ENCODE peak calls at places on chromosome 15, in nine cellular contexts. X is right atrium auricular region; A is thyroid gland; Z is left kidney; K is activated CD8-positive, alpha-beta memory T cell treated with anti-CD3 and anti-CD28 coated beads for 1 hour; I is heart right ventricle; H is GM23338; J is esophagus squamous epithelium; O is HEK293T. D is an unnamed sample.

GRCh38 chr15:40110866-40111550 is 2.3 kb upstream of the BMF start:
- DNase-seq in X (no peak), A (no peak), Z (no peak), K (no peak), I (no peak), H (peak), J (no peak), O (no peak), D (no peak)

GRCh38 chr15:68536331-68537095 is 42.3 kb upstream of the CORO2B start:
- DNase-seq in X (peak), A (no peak), Z (no peak), K (no peak), I (no peak), H (no peak), J (no peak), O (no peak), D (no peak)

GRCh38 chr15:76199106-76200082 is 111.9 kb downstream of the ETFA start:
- DNase-seq in X (peak), A (no peak), Z (no peak), K (no peak), I (peak), H (no peak), J (no peak), O (no peak), D (peak)

GRCh38 chr15:100759116-100759515 is 120.5 kb upstream of the ALDH1A3 start:
- DNase-seq in X (no peak), A (no peak), Z (no peak), K (no peak), I (no peak), H (no peak), J (no peak), O (no peak), D (no peak)

GRCh38 chr15:81362790-81363189 is 11.2 kb downstream of the TMC3 start:
- DNase-seq in X (no peak), A (no peak), Z (no peak), K (no peak), I (no peak), H (no peak), J (no peak), O (no peak), D (no peak)

GRCh38 chr15:62649793-62650420 is 392.6 kb upstream of the TPM1 start:
- DNase-seq in X (no peak), A (peak), Z (peak), K (no peak), I (peak), H (no peak), J (no peak), O (no peak), D (no peak)

GRCh38 chr15:76866008-76866407 is 39.1 kb downstream of the SCAPER start:
- DNase-seq in X (no peak), A (no peak), Z (no peak), K (no peak), I (peak), H (no peak), J (no peak), O (no peak), D (peak)

GRCh38 chr15:67173786-67174185 is 80.7 kb downstream of the AAGAB start:
- DNase-seq in X (no peak), A (no peak), Z (no peak), K (no peak), I (no peak), H (no peak), J (no peak), O (no peak), D (no peak)

GRCh38 chr15:78303729-78304486 is 4.5 kb upstream of the SKIC8 start:
- DNase-seq in X (no peak), A (no peak), Z (no peak), K (no peak), I (no peak), H (peak), J (no peak), O (no peak), D (no peak)

GRCh38 chr15:38266247-38266996 is 13.8 kb downstream of the SPRED1 start:
- DNase-seq in X (no peak), A (peak), Z (no peak), K (no peak), I (no peak), H (no peak), J (no peak), O (no peak), D (no peak)

GRCh38 chr15:100306098-100306497 is 35.7 kb downstream of the ADAMTS17 start:
- DNase-seq in X (no peak), A (no peak), Z (no peak), K (no peak), I (no peak), H (no peak), J (no peak), O (no peak), D (no peak)

GRCh38 chr15:22871481-22872076 is 33.1 kb downstream of the NIPA2 start:
- DNase-seq in X (no peak), A (no peak), Z (no peak), K (no peak), I (no peak), H (no peak), J (no peak), O (no peak), D (no peak)

GRCh38 chr15:38536201-38536676 is 28.4 kb downstream of the RASGRP1 start:
- DNase-seq in X (peak), A (peak), Z (no peak), K (no peak), I (no peak), H (no peak), J (no peak), O (no peak), D (peak)

GRCh38 chr15:58115692-58116091 is 22.5 kb upstream of the AQP9 start:
- DNase-seq in X (no peak), A (no peak), Z (peak), K (no peak), I (no peak), H (peak), J (no peak), O (peak), D (no peak)

GRCh38 chr15:98565566-98565965 is 82.8 kb upstream of the IGF1R start:
- DNase-seq in X (no peak), A (no peak), Z (peak), K (no peak), I (no peak), H (no peak), J (no peak), O (no peak), D (no peak)

GRCh38 chr15:27175479-27176153 is 204.6 kb downstream of the GABRG3 start:
- DNase-seq in X (no peak), A (no peak), Z (no peak), K (no peak), I (no peak), H (peak), J (no peak), O (no peak), D (no peak)

GRCh38 chr15:80275946-80276345 is 23.9 kb upstream of the CTXND1 start:
- DNase-seq in X (no peak), A (no peak), Z (no peak), K (no peak), I (no peak), H (no peak), J (no peak), O (no peak), D (no peak)

GRCh38 chr15:98724495-98724894 is 76.2 kb downstream of the IGF1R start:
- DNase-seq in X (no peak), A (no peak), Z (no peak), K (no peak), I (no peak), H (no peak), J (no peak), O (no peak), D (no peak)

GRCh38 chr15:70271422-70272088 is 173.8 kb upstream of the TLE3 start:
- DNase-seq in X (peak), A (peak), Z (no peak), K (no peak), I (no peak), H (no peak), J (no peak), O (peak), D (no peak)

GRCh38 chr15:85941186-85941855 is 138.3 kb upstream of the AGBL1 start:
- DNase-seq in X (no peak), A (no peak), Z (no peak), K (no peak), I (no peak), H (no peak), J (no peak), O (peak), D (peak)

GRCh38 chr15:55742498-55742926 is 440 bp downstream of the PRTG start:
- DNase-seq in X (no peak), A (peak), Z (peak), K (no peak), I (peak), H (peak), J (no peak), O (no peak), D (peak)

GRCh38 chr15:38127306-38127731 is 125.3 kb upstream of the SPRED1 start:
- DNase-seq in X (no peak), A (no peak), Z (no peak), K (no peak), I (no peak), H (no peak), J (no peak), O (no peak), D (no peak)

GRCh38 chr15:91308855-91309254 is 208.8 kb downstream of the SV2B start:
- DNase-seq in X (no peak), A (no peak), Z (no peak), K (no peak), I (no peak), H (no peak), J (no peak), O (no peak), D (no peak)

GRCh38 chr15:62099171-62099601 is 32.4 kb downstream of the C2CD4A start:
- DNase-seq in X (no peak), A (no peak), Z (no peak), K (no peak), I (no peak), H (no peak), J (no peak), O (no peak), D (no peak)

GRCh38 chr15:98881526-98882517 is 125.8 kb downstream of the PGPEP1L start:
- DNase-seq in X (no peak), A (no peak), Z (peak), K (no peak), I (no peak), H (peak), J (no peak), O (peak), D (no peak)

GRCh38 chr15:68618339-68619302 is 39.8 kb downstream of the CORO2B start:
- DNase-seq in X (no peak), A (no peak), Z (no peak), K (no peak), I (no peak), H (no peak), J (no peak), O (no peak), D (no peak)

GRCh38 chr15:25849431-25849921 is 13.7 kb downstream of the ATP10A start:
- DNase-seq in X (no peak), A (no peak), Z (peak), K (no peak), I (peak), H (peak), J (no peak), O (no peak), D (no peak)

GRCh38 chr15:87844031-87844430 is 412.5 kb downstream of the NTRK3 start:
- DNase-seq in X (no peak), A (no peak), Z (peak), K (no peak), I (no peak), H (no peak), J (no peak), O (no peak), D (no peak)

GRCh38 chr15:35243758-35244157 is 158.7 kb upstream of the NANOGP8 start:
- DNase-seq in X (no peak), A (no peak), Z (no peak), K (no peak), I (no peak), H (no peak), J (no peak), O (no peak), D (no peak)

GRCh38 chr15:70794596-70795310 is 31.4 kb upstream of the UACA start:
- DNase-seq in X (no peak), A (no peak), Z (no peak), K (no peak), I (no peak), H (no peak), J (no peak), O (no peak), D (no peak)

GRCh38 chr15:69034352-69034751 is 19.9 kb downstream of the NOX5 start:
- DNase-seq in X (no peak), A (no peak), Z (no peak), K (no peak), I (no peak), H (no peak), J (no peak), O (no peak), D (no peak)

GRCh38 chr15:94582368-94582767 is 351.0 kb downstream of the MCTP2 start:
- DNase-seq in X (no peak), A (no peak), Z (peak), K (no peak), I (peak), H (peak), J (no peak), O (peak), D (no peak)

GRCh38 chr15:90211440-90212168 is 10.5 kb downstream of the SEMA4B start:
- DNase-seq in X (no peak), A (no peak), Z (no peak), K (no peak), I (no peak), H (no peak), J (no peak), O (no peak), D (no peak)

GRCh38 chr15:63191895-63192603 is 2.6 kb downstream of the RAB8B start:
- DNase-seq in X (peak), A (no peak), Z (no peak), K (no peak), I (no peak), H (no peak), J (no peak), O (no peak), D (no peak)

D was measured in psoas muscle.